ENCODE peak calls at places on chromosomes 4 and X, in four cellular contexts. O is IMR-90, U is mesendoderm, H is H1. K is an unnamed sample.

GRCh38 chr4:135319685-135320084 is 1118.1 kb upstream of the PABPC4L start:
- DNase-seq in O (no peak), U (peak; percentile 75), H (no peak), K (no peak)

GRCh38 chrX:22730542-22730941 is 269.2 kb upstream of the DDX53 start:
- DNase-seq in O (no peak), U (peak; percentile 21), H (no peak), K (peak; percentile 38)

GRCh38 chr4:53009824-53010223 is 147.7 kb downstream of the RASL11B start:
- DNase-seq in O (no peak), U (no peak), H (no peak), K (no peak)

GRCh38 chr4:36915717-36916116 is 328.8 kb upstream of the NWD2 start:
- DNase-seq in O (no peak), U (peak; percentile 63), H (no peak), K (no peak)

GRCh38 chr4:101259876-101260275 is 87.5 kb downstream of the PPP3CA start:
- DNase-seq in O (peak; percentile 34), U (no peak), H (no peak), K (no peak)

GRCh38 chrX:80181079-80181478 is 166.5 kb downstream of the TBX22 start:
- DNase-seq in O (no peak), U (peak; percentile 39), H (no peak), K (peak; percentile 31)

GRCh38 chrX:40570346-40571093 is 10.2 kb upstream of the ATP6AP2 start:
- DNase-seq in O (no peak), U (peak; percentile 11), H (no peak), K (no peak)

GRCh38 chrX:115579327-115579726 is 18.4 kb downstream of the PLS3 start:
- DNase-seq in O (no peak), U (no peak), H (no peak), K (no peak)

GRCh38 chr4:182839256-182839655 is 77.9 kb downstream of the DCTD start:
- DNase-seq in O (no peak), U (no peak), H (no peak), K (no peak)

GRCh38 chr4:168871686-168872085 is 138.4 kb downstream of the CBR4 start:
- DNase-seq in O (no peak), U (no peak), H (no peak), K (no peak)

GRCh38 chr4:99759988-99760387 is 56.6 kb upstream of the DAPP1 start:
- DNase-seq in O (peak; percentile 11), U (no peak), H (no peak), K (no peak)

GRCh38 chrX:151746502-151746901 is 12.0 kb downstream of the CNGA2 start:
- DNase-seq in O (no peak), U (no peak), H (no peak), K (no peak)

DNA sequence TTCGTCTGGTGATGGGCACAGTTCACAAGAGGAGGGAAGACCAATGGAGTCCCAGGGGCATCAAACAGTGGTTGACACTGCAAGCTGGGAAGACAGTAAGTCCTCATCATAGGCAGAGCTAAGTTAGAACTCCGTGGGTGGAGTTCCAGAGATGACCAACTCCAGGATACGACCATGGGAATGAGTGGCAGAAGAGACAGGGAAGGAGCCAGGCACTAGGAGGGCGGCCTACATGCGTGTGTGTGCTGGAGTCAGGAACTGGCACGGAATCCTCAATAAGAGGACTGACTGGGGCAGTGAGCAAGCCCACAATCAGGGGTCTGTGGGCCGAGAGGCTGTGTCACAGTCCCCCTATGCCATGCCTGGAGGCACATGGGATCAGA is 30.4 kb upstream of the IRAK1 start:
- DNase-seq in O (no peak), U (no peak), H (no peak), K (no peak)
- H3K9ac ChIP-seq in O (no peak overlapping the region), U (no peak overlapping the region), H (no peak overlapping the region), K (no peak overlapping the region)

DNA sequence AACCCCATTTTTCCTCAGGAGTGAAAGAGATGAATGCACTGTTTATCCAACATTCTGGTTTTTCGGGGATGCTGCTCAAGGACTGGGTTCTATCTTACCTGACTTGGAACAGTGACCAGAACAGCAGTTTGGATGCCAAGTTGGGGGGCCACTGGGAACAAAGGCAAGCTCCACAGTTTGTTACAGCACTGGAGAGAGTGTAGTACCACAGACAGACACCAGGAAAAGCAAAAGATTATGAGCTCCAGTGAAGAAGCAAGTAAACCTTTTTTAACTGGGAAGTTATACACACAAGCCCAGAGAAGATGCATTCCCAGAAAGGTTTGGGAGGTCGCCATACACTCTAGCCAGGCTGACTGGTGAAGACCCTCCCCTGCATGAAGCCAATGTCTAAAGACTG is 13.6 kb downstream of the C4orf36 start:
- DNase-seq in O (no peak), U (peak; percentile 48), H (no peak), K (no peak)
- H3K56ac ChIP-seq in O (no peak overlapping the region), U (no peak overlapping the region), H (no peak overlapping the region), K (no peak overlapping the region)

DNA sequence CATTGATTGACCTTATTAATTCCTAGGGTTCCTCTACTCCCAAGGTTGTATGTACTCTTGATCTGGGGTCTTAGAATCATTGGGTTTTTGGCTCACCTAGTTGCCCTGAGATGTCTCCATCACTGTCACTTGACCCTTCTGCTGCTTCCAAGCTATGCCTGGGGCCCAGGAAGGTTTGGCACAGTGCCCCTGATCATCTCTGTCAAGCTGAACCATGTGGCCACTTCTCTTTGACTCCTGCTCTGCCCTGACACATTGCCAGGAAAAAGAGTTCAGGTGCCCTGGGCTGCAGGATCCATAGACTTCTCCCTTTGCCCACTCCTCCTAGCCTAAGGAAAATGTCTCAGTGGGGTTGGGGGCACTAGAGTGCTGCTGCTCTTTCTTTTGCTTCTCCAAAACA is 3.9 kb upstream of the CHST7 start:
- DNase-seq in O (no peak), U (no peak), H (no peak), K (no peak)
- H3K9ac ChIP-seq in O (no peak overlapping the region), U (no peak overlapping the region), H (no peak overlapping the region), K (no peak overlapping the region)

GRCh38 chr4:87941537-87942392 is 33.7 kb upstream of the SPP1 start:
- DNase-seq in O (no peak), U (no peak), H (no peak), K (no peak)

GRCh38 chr4:87943660-87944149 is 31.8 kb upstream of the SPP1 start:
- DNase-seq in O (no peak), U (no peak), H (no peak), K (no peak)

GRCh38 chr4:87937523-87937922 is 38.0 kb upstream of the SPP1 start:
- DNase-seq in O (no peak), U (no peak), H (no peak), K (no peak)

GRCh38 chr4:87938746-87939145 is 36.8 kb upstream of the SPP1 start:
- DNase-seq in O (no peak), U (no peak), H (no peak), K (no peak)

GRCh38 chr4:87939978-87940690 is 35.4 kb upstream of the SPP1 start:
- DNase-seq in O (no peak), U (no peak), H (no peak), K (no peak)
- H3K56ac ChIP-seq in O (no peak overlapping the region), U (no peak overlapping the region), H (no peak overlapping the region), K (no peak overlapping the region)

DNA sequence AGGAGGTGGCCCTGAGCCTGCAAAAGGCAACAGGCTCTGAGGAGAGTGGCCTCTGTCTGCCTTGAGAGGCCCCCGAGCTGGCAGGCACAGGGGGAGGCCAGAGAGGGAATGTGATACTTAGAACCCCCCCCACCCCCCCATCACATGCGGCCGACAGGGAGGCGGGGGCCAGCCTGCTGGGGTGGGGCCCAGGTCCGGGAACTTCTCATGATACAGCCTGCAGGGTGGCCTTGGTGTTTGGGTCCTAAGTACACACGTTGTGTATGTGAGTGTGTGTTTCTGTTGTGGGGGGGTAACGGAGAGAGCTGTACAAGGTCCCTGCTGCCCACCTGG is 19.7 kb downstream of the SH3BP2 start:
- DNase-seq in O (no peak), U (no peak), H (no peak), K (no peak)
- H3K9ac ChIP-seq in O (peak overlapping the region; percentile 46), U (no peak overlapping the region), H (no peak overlapping the region), K (no peak overlapping the region)

GRCh38 chr4:2277956-2278355 is 16.0 kb upstream of the MXD4 start:
- DNase-seq in O (no peak), U (no peak), H (no peak), K (no peak)

GRCh38 chr4:2275546-2276251 is 13.8 kb upstream of the MXD4 start:
- DNase-seq in O (no peak), U (no peak), H (no peak), K (no peak)

GRCh38 chr4:2274320-2275043 is 12.6 kb upstream of the MXD4 start:
- DNase-seq in O (no peak), U (no peak), H (no peak), K (no peak)

GRCh38 chr4:2273657-2274319 is 11.9 kb upstream of the MXD4 start:
- DNase-seq in O (no peak), U (no peak), H (no peak), K (no peak)

DNA sequence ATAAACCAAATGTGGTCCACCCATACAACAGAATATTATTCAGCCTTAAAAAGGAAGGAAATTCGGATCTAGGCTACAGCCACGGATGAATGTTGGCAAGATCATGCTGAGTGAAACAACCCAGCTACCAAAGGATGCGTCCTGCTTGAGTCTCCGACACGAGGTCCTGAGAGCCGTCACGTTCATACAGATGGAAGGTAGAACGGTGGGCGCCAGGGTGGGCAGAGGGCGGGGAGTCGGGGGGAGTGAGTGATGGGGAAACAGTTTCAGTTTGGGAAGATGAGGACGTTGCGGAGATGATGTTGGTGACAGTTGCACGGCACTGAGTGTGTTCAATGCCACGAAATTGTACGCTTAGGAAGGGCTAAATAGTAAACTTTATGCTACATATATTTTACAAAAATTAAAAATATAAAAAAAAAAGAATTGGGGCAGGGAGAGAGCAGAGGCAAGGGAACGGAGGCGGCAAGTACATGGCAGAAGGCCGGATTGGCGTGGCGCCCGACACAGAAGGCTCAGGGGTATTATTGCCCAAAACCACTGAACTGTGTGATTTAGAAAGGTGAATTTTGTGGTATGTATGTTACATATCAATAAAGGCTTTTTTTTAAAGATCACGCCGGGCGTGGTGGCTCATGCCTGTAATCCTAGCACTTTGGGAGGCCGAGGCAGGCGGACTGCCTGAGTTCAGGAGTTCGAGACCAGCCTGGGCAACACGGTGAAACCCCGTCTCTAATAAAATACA is 14.8 kb upstream of the MXD4 start:
- DNase-seq in O (no peak), U (no peak), H (no peak), K (no peak)
- H3K56ac ChIP-seq in O (no peak overlapping the region), U (no peak overlapping the region), H (no peak overlapping the region), K (no peak overlapping the region)

K was measured in H9.